ENCODE peak calls at places on chromosomes 11 and 22, in six cellular contexts. O is SJSA1; E is endodermal cell; K is transverse colon; H is CD8-positive, alpha-beta memory T cell; C is IMR-90. N is an unnamed sample.
A peak's percentile ranks its signal among the peaks of the same experiment; 100 is the strongest.

GRCh38 chr11:41437006-41437405 is 22.4 kb downstream of the LRRC4C start:
- DNase-seq in H (no peak), K (no peak), C (no peak), E (no peak), O (no peak), N (no peak)

GRCh38 chr11:129278586-129279319 is 86.6 kb upstream of the ARHGAP32 start:
- DNase-seq in H (no peak), C (no peak), O (no peak), K (peak; percentile 12), E (peak; percentile 67), N (no peak)

GRCh38 chr11:32437406-32438345 is 2.3 kb upstream of the WT1 start:
- DNase-seq in K (no peak), E (peak; percentile 84), O (no peak), C (no peak), H (no peak), N (no peak)

GRCh38 chr22:19357270-19358105 is 66.0 kb upstream of the CLTCL1 start:
- DNase-seq in O (peak; percentile 82), H (no peak), E (no peak), K (no peak), C (peak; percentile 84), N (no peak)

GRCh38 chr22:28247114-28247513 is 328.1 kb upstream of the PITPNB start:
- DNase-seq in C (no peak), O (no peak), H (no peak), E (no peak), K (no peak), N (no peak)

GRCh38 chr11:73463359-73463758 is 87.2 kb downstream of the RELT start:
- DNase-seq in C (peak; percentile 83), O (no peak), K (no peak), H (no peak), E (no peak), N (no peak)

GRCh38 chr11:34987617-34988016 is 71.2 kb downstream of the PDHX start:
- DNase-seq in E (no peak), O (no peak), K (no peak), C (peak; percentile 62), H (no peak), N (no peak)

GRCh38 chr22:48586799-48587185 is 1240.9 kb downstream of the BRD1 start:
- DNase-seq in O (no peak), K (no peak), C (no peak), E (no peak), H (no peak), N (no peak)

GRCh38 chr22:44682556-44683168 is 19.3 kb upstream of the PRR5 start:
- DNase-seq in E (no peak), H (no peak), K (no peak), O (no peak), C (no peak), N (no peak)

GRCh38 chr22:33865248-33865647 is 55.0 kb downstream of the LARGE1 start:
- DNase-seq in E (no peak), C (no peak), K (no peak), H (no peak), O (no peak), N (no peak)

GRCh38 chr22:19503869-19504268 is 20.3 kb downstream of the CLDN5 start:
- DNase-seq in O (no peak), K (no peak), E (peak; percentile 76), C (no peak), H (no peak), N (no peak)

GRCh38 chr11:117096140-117096972 is 1.9 kb downstream of the SIK3 start:
- DNase-seq in O (peak; percentile 31), H (peak; percentile 71), C (no peak), K (peak; percentile 52), E (peak; percentile 78), N (no peak)

GRCh38 chr22:17100621-17101020 is 15.8 kb downstream of the IL17RA start:
- DNase-seq in E (no peak), K (no peak), O (no peak), H (no peak), C (no peak), N (no peak)

GRCh38 chr11:12160680-12161079 is 50.3 kb downstream of the MICAL2 start:
- DNase-seq in H (no peak), K (no peak), C (peak; percentile 30), O (peak; percentile 71), E (peak; percentile 43), N (no peak)

GRCh38 chr11:34792143-34792542 is 124.0 kb downstream of the APIP start:
- DNase-seq in K (no peak), E (peak; percentile 53), H (no peak), O (no peak), C (no peak), N (no peak)

GRCh38 chr11:71971676-71972075 is 27.0 kb upstream of the IL18BP start:
- DNase-seq in O (no peak), K (no peak), E (no peak), H (no peak), C (no peak), N (no peak)

GRCh38 chr11:64296236-64296635 is 3.9 kb upstream of the CATSPERZ start:
- DNase-seq in E (no peak), C (no peak), H (no peak), O (no peak), K (no peak), N (no peak)

GRCh38 chr11:94002226-94002625 is 18.9 kb upstream of the HEPHL1 start:
- DNase-seq in K (no peak), C (peak; percentile 44), H (no peak), O (no peak), E (no peak), N (no peak)

GRCh38 chr22:19555651-19556050 is 31.4 kb upstream of the CLDN5 start:
- DNase-seq in K (no peak), O (no peak), E (no peak), C (no peak), H (no peak), N (no peak)

GRCh38 chr11:131868769-131869482 is 498.5 kb downstream of the NTM start:
- DNase-seq in H (no peak), C (peak; percentile 41), K (no peak), E (no peak), O (no peak), N (no peak)

GRCh38 chr11:131866535-131867400 is 496.4 kb downstream of the NTM start:
- DNase-seq in O (no peak), C (no peak), E (no peak), H (no peak), K (no peak), N (no peak)

GRCh38 chr11:131867457-131868257 is 497.2 kb downstream of the NTM start:
- DNase-seq in H (no peak), C (peak; percentile 89), E (peak; percentile 92), K (peak; percentile 47), O (peak; percentile 58), N (peak; percentile 63)

GRCh38 chr11:131864205-131864604 is 493.8 kb downstream of the NTM start:
- DNase-seq in O (no peak), K (no peak), H (no peak), E (no peak), C (no peak), N (no peak)

DNA sequence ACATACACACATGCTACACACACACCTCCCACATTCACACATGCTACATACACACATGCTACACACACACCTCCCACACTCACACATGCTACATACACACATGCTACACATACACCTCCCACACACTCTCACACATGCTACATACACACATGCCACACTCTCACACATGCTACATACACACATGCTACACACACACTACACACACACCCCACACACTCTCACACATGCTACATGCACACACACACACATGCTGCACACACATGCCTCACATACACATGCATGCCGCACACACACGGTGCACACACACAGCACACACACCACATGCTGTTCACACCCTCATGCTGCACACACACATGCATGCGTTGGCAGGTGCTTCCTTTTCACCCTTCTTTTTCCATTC is 495.4 kb downstream of the NTM start:
- DNase-seq in C (no peak), E (no peak), K (no peak), H (no peak), O (no peak), N (no peak)
- H3K4me1 ChIP-seq in C (no peaks in the 10 kb centered on the region), E (no peaks in the 10 kb centered on the region), K (no peaks in the 10 kb centered on the region), H (no peaks in the 10 kb centered on the region), O (no peaks in the 10 kb centered on the region), N (no peaks in the 10 kb centered on the region)

GRCh38 chr11:86157797-86158378 is 86.7 kb upstream of the EED start:
- DNase-seq in E (no peak), H (no peak), O (no peak), K (no peak), C (no peak), N (no peak)
- H3K27ac ChIP-seq in E (no peak overlapping the region), H (no peak overlapping the region), O (no peak overlapping the region), K (no peak overlapping the region), C (no peak overlapping the region), N (no peak overlapping the region)

GRCh38 chr11:8332196-8332595 is 68.5 kb upstream of the LMO1 start:
- DNase-seq in O (no peak), H (no peak), C (no peak), E (no peak), K (no peak), N (no peak)

GRCh38 chr11:8329961-8330361 is 66.3 kb upstream of the LMO1 start:
- DNase-seq in E (peak; percentile 73), C (no peak), K (no peak), O (no peak), H (no peak), N (no peak)

GRCh38 chr11:8330896-8331295 is 67.2 kb upstream of the LMO1 start:
- DNase-seq in K (no peak), E (no peak), C (no peak), H (no peak), O (no peak), N (no peak)

GRCh38 chr11:8330416-8330815 is 66.7 kb upstream of the LMO1 start:
- DNase-seq in H (no peak), E (no peak), O (no peak), K (no peak), C (no peak), N (no peak)

DNA sequence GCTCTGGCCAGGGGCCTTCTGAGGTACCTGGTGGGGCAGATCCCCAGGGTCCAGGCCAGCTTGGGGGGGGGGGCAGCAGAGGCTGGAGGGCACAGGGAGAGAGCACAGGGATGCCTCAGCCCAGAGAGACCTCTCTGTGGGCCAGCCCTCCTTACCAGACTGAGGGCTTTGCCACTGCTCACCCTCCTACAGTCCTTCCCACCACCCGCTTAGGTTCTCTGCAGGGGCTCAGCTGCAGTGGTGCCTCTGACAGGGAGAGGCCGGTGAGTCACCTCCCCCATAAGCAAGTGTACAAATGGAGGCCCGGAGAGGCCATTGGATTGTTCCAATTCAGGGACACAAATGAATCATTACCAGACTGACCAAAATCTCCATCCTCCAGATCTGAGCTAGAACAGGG is 68.1 kb upstream of the LMO1 start:
- DNase-seq in E (no peak), H (no peak), K (no peak), C (no peak), O (no peak), N (no peak)
- H3K4me1 ChIP-seq in E (no peaks in the 10 kb centered on the region), H (no peaks in the 10 kb centered on the region), K (peaks cover 3% of the 10 kb centered on the region), C (peaks cover 3% of the 10 kb centered on the region), O (peaks cover 3% of the 10 kb centered on the region), N (peaks cover 8% of the 10 kb centered on the region)

GRCh38 chr11:6406370-6406769 is 12.5 kb downstream of the APBB1 start:
- DNase-seq in K (no peak), H (no peak), O (no peak), C (no peak), E (no peak), N (no peak)

GRCh38 chr11:6413791-6414231 is 5.1 kb downstream of the APBB1 start:
- DNase-seq in E (no peak), H (peak; percentile 36), K (no peak), C (no peak), O (no peak), N (no peak)

GRCh38 chr11:6414874-6415328 is 4.0 kb downstream of the APBB1 start:
- DNase-seq in C (no peak), H (no peak), K (no peak), O (no peak), E (no peak), N (no peak)

GRCh38 chr11:6410695-6411430 is 8.0 kb downstream of the APBB1 start:
- DNase-seq in H (no peak), K (no peak), E (no peak), C (no peak), O (no peak), N (no peak)

GRCh38 chr11:6411594-6412031 is 7.3 kb downstream of the APBB1 start:
- DNase-seq in E (no peak), H (no peak), K (no peak), C (no peak), O (no peak), N (no peak)
- H3K27ac ChIP-seq in E (no peak overlapping the region), H (no peak overlapping the region), K (no peak overlapping the region), C (no peak overlapping the region), O (no peak overlapping the region), N (no peak overlapping the region)